ENCODE peak calls at places on chromosomes 16 and 17, in seven cellular contexts. O is fibroblast of lung, H is AG04450, Q is progenitor cell of endocrine pancreas, R is cardiac fibroblast, A is LNCaP clone FGC, T is tibial artery. G is an unnamed sample.

GRCh38 chr17:49523706-49524472 is 28.8 kb downstream of the NGFR start:
- DNase-seq in T (no peak), A (no peak), Q (no peak), H (no peak), R (no peak), O (no peak), G (no peak)

GRCh38 chr17:50806141-50806643 is 29.2 kb upstream of the WFIKKN2 start:
- DNase-seq in R (peak), Q (no peak), T (no peak), H (no peak), O (no peak), A (peak), G (no peak)

GRCh38 chr17:43720311-43721060 is 38.1 kb downstream of the SOST start:
- DNase-seq in T (peak), R (peak), O (peak), A (no peak), Q (peak), H (no peak), G (no peak)

GRCh38 chr16:54283735-54284318 is 2.8 kb downstream of the IRX3 start:
- DNase-seq in O (no peak), A (no peak), R (no peak), H (no peak), Q (no peak), T (no peak), G (no peak)

GRCh38 chr16:72743011-72743761 is 304.7 kb downstream of the ZFHX3 start:
- DNase-seq in A (no peak), H (no peak), T (no peak), R (no peak), O (peak), Q (no peak), G (no peak)

GRCh38 chr17:14197582-14197981 is 39.1 kb downstream of the CDRT15 start:
- DNase-seq in H (no peak), T (no peak), A (no peak), Q (no peak), R (no peak), O (no peak), G (no peak)

GRCh38 chr17:28416703-28417311 is 10.8 kb upstream of the SLC46A1 start:
- DNase-seq in H (peak), R (peak), Q (peak), O (peak), T (peak), A (peak), G (peak)

GRCh38 chr16:21565816-21566669 is 33.3 kb upstream of the METTL9 start:
- DNase-seq in O (no peak), R (no peak), T (no peak), H (no peak), A (peak), Q (no peak), G (no peak)

GRCh38 chr17:82548681-82549303 is 29.3 kb downstream of the FOXK2 start:
- DNase-seq in H (no peak), T (peak), A (no peak), R (peak), O (peak), Q (no peak), G (no peak)

GRCh38 chr16:81482329-81483063 is 37.9 kb downstream of the CMIP start:
- DNase-seq in O (no peak), A (no peak), T (no peak), R (no peak), Q (no peak), H (no peak), G (no peak)

GRCh38 chr17:45834471-45835396 is 9.9 kb upstream of the SPPL2C start:
- DNase-seq in R (no peak), H (no peak), O (no peak), Q (no peak), A (no peak), T (no peak), G (no peak)

GRCh38 chr17:9291912-9292562 is 270.7 kb downstream of the NTN1 start:
- DNase-seq in H (peak), Q (peak), R (peak), T (peak), A (peak), O (peak), G (peak)

GRCh38 chr16:49970818-49971431 is 54.1 kb upstream of the CNEP1R1 start:
- DNase-seq in Q (no peak), A (peak), R (no peak), T (no peak), O (no peak), H (no peak), G (no peak)

GRCh38 chr17:38982858-38983746 is 15.9 kb upstream of the FBXO47 start:
- DNase-seq in T (peak), R (peak), O (peak), Q (no peak), A (peak), H (peak), G (peak)

GRCh38 chr17:63786961-63787711 is 13.2 kb downstream of the DDX42 start:
- DNase-seq in H (no peak), T (no peak), A (no peak), R (no peak), O (no peak), Q (no peak), G (no peak)

GRCh38 chr17:63790057-63790456 is 16.1 kb downstream of the DDX42 start:
- DNase-seq in O (no peak), H (no peak), R (no peak), T (no peak), Q (no peak), A (no peak), G (no peak)

DNA sequence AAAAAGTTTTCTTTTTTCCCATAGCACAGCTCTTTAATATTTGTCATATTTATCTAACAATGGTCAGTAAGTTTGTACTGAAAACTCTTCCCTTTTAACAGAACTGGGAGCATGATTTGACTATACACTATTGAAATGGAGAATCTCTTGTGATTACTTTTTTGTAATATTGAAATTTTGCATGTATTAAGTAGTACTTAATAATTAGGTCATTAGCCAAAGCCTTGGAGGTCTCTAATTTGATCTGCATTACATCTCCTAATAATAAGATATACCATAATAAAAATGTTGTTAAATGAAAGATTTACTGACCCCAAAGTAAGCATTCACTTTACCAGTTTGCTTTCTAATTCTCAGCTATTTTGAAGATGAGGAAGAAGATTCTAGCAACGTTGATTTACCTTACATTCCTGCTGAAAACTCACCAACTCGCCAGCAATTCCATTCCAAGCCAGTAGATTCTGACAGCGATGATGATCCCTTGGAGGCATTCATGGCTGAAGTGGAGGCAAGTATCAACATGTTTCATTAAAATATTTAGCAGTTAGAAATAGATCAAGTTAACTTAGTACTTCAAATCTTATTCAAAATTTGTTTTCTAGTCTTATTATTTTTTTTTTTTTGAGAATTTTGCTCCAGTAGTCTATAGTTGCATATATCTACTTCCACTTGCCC is 18.2 kb downstream of the DDX42 start:
- DNase-seq in Q (no peak), R (no peak), O (no peak), A (no peak), T (no peak), H (no peak), G (no peak)
- TF ChIP-seq CTCF in Q (no peak), R (no peak), O (no peak), A (no peak), T (no peak), H (no peak), G (no peak)

GRCh38 chr17:77916284-77916683 is 42.2 kb upstream of the TNRC6C start:
- DNase-seq in H (no peak), O (no peak), T (no peak), R (no peak), Q (no peak), A (no peak), G (no peak)

GRCh38 chr17:77915594-77916021 is 42.9 kb upstream of the TNRC6C start:
- DNase-seq in T (no peak), R (no peak), H (no peak), O (no peak), Q (no peak), A (no peak), G (no peak)

GRCh38 chr17:77919276-77919675 is 39.2 kb upstream of the TNRC6C start:
- DNase-seq in R (no peak), A (no peak), Q (no peak), H (no peak), T (no peak), O (no peak), G (no peak)

GRCh38 chr17:77916771-77917481 is 41.6 kb upstream of the TNRC6C start:
- DNase-seq in R (no peak), O (no peak), H (no peak), Q (no peak), T (no peak), A (no peak), G (no peak)

DNA sequence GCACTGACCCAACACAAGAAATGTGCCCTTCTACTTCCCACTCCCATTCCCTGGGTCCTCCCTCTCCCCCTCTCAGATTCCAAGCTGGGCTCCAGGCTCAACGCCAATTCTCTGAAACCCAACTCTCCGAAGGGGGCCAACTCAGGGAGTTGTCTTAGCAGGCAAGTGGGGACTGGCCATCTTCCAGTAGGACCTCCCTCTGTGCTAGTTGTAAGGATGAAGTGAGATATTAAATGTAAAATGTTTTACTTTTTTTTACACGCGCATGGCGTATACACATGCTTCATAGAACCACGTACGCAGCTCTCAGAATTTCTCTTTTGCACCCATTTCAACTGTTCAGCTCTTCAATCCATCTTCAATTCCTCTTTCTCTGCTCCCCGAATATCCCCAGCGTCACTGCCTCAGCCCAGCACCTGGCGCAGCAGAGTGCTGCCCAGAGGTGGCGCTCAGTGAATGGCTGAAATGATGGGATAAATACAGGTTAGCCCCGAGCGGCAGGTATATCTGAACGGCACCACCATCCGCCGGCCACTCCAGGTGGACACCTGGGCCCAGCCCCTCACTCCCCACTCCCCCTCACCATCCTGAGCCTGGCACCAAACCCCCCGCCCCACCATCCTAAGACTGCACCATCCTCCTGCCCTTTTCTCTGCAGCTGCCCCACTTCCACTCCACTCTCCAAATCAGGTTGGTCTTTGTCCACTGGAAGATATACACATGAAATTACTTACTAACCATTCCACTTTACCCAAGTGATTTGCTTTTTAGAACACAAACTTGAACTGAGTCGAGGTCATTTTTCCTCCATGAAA is 43.9 kb upstream of the TNRC6C start:
- DNase-seq in O (peak), R (no peak), Q (no peak), T (no peak), H (no peak), A (no peak), G (peak)
- TF ChIP-seq CTCF in O (no peak), R (no peak), Q (peak), T (no peak), H (no peak), A (peak), G (no peak)

DNA sequence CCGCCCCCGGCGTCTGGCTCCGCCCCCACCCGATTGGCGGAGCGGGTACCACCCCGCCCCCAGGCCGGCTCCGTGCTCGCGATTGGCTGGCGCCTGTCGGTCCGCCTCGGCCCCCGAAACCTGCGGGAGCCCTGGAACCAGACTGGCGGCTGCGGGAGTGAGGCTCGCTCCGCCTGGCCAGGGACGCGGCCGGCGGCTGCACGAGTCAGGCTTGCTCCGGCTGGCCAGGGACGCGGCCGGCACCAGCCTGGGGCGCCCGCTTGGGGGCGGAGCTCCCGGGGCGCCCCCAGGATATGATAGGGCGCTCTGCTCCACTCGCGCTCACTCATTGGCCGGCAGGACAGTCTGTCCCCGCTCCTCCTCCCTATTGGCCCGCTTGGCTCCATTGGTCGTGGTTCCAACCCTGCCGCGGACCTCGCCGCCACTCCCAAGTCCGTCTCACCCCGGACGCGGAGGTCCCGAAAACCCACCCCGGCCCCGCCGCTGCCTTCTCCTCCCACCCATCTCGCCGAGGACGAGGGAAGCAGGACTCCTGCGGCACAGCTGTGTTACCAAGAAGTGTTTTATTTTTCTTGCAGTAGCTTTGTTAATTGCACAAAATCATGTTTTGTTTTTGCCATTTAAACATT is 340 bp upstream of the ROGDI start:
- DNase-seq in Q (peak), H (peak), A (peak), O (peak), R (peak), T (peak), G (peak)
- TF ChIP-seq CTCF in Q (peak), H (no peak), A (no peak), O (no peak), R (no peak), T (no peak), G (no peak)

DNA sequence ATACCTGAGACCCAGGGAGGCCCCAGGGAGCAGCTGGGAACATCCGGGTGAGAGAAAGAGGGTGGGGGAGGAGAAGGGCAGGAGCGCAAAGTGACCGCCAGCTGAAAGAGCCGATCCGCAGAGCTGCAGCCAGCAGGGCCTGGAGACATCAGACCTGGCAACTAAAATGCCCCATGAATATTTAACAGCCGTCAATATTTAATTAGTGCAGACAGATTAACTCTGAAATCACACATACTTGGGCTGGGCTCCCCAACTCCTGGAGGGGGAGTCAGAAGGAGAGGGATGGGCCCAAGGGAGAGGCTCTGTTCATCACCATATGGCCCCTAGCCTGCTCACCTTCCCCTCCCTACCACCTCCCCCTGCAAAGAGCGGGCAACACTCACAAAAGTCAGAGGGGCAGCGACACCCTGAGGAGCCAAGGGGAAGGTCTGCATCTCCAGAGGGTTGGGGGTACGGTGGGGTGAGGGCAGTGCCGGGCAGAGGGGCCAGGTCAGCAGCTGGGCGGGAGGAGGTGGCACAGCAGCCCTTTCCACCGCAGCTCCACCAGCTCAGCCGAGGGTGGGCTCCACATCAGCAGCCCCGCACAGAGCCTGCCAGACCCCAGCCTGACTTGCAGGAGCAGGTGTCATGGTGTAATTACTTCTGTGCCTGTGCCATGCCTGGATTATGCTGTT is 61.9 kb upstream of the CCL1 start:
- DNase-seq in R (no peak), H (no peak), Q (no peak), O (no peak), A (no peak), T (no peak), G (no peak)
- TF ChIP-seq CTCF in R (no peak), H (no peak), Q (no peak), O (no peak), A (no peak), T (no peak), G (no peak)

DNA sequence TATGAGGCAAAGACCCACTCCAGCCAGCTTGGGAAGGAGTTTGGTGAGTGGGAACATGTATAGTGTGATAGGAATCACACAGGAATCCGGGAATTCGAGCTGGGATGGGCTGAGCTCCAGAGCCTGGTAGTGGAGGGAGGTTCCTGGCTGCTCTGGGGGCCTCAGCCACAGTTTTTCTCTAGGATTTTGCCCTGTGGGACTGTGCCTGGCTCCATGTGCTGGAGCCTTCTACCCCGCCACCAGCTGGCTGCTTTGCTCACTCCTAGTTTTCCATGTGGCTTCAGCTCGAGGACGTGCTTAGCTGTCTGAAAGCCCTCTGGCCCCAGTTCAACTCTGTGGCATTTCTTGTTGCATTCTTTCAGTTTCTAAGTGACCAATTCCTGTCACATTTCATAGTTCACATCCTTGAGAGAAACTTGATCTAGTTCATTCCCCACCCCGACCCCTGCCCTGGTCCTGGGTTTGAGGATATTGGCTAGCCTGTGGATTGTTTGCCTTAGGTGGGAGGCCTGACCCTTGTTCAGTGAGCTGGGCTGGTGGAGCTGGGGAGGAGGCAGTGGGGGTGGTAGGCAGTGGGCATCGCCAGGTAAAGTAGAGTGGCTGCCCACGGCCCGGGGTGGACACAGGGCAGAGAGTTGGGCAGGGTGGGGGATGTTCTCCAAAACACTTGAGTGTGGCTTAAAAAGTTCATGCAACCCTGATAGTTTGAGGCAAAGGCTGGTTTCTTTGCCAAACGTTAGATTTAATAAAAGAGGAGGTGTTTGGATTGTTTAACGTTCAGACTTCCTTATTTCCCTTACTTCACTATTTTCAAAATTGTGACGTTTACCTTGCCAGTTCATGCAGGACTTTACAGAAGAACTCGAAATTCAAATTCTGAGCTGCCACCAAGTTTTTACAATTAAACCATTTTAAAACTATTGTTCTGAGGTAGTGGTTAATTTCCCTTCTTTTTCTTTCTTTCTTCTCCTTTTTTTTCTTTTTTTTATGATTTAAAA is 5.2 kb downstream of the SEC14L1 start:
- DNase-seq in H (no peak), T (peak), A (no peak), O (peak), Q (no peak), R (peak), G (peak)
- TF ChIP-seq CTCF in H (peak), T (no peak), A (no peak), O (peak), Q (no peak), R (peak), G (peak)

G was measured in astrocyte of the cerebellum.